ENCODE peak calls at places on chromosomes 12 and 14, in ten cellular contexts. L is sigmoid colon, A is tibial nerve, F is suprapubic skin, S is transverse colon, B is ovary, Y is upper lobe of left lung, O is HepG2, M is SK-N-SH, X is stomach. J is an unnamed sample.

GRCh38 chr14:61388976-61389576 is 67.7 kb downstream of the PRKCH start:
- DNase-seq in A (no peak), B (no peak), S (no peak), O (no peak), Y (no peak), F (no peak), L (no peak), M (no peak), X (no peak), J (peak)

GRCh38 chr12:12736759-12737676 is 19.9 kb downstream of the CDKN1B start:
- DNase-seq in L (no peak), Y (no peak), O (no peak), S (peak), B (no peak), A (no peak), F (no peak), X (no peak), M (peak), J (peak)

GRCh38 chr12:15575797-15576560 is 213.2 kb downstream of the EPS8 start:
- DNase-seq in F (no peak), A (no peak), M (no peak), S (no peak), L (no peak), O (no peak), Y (no peak), B (no peak), X (no peak), J (no peak)

GRCh38 chr14:105384605-105385321 is 13.6 kb upstream of the TEX22 start:
- DNase-seq in B (no peak), O (no peak), X (no peak), M (no peak), S (no peak), F (no peak), Y (peak), A (no peak), L (no peak), J (no peak)

GRCh38 chr12:11860026-11860425 is 210.6 kb downstream of the ETV6 start:
- DNase-seq in Y (no peak), M (no peak), O (no peak), A (no peak), L (no peak), S (no peak), F (no peak), X (no peak), B (no peak), J (no peak)

GRCh38 chr14:84390010-84390409 is 1139.9 kb upstream of the FLRT2 start:
- DNase-seq in F (no peak), M (no peak), L (no peak), O (no peak), X (no peak), B (no peak), S (no peak), Y (no peak), A (no peak), J (no peak)

GRCh38 chr12:94563261-94563660 is 87.1 kb downstream of the TMCC3 start:
- DNase-seq in X (no peak), F (no peak), Y (no peak), M (no peak), A (no peak), L (no peak), B (no peak), O (no peak), S (no peak), J (no peak)

GRCh38 chr14:94171208-94171607 is 2.9 kb upstream of the PPP4R4 start:
- DNase-seq in S (no peak), A (no peak), Y (no peak), O (no peak), L (no peak), M (peak), X (no peak), F (no peak), B (no peak), J (no peak)

GRCh38 chr12:90712671-90713070 is 242.3 kb downstream of the CCER1 start:
- DNase-seq in L (no peak), Y (no peak), M (no peak), F (no peak), X (no peak), S (no peak), O (no peak), A (no peak), B (no peak), J (peak)

GRCh38 chr14:104977008-104977680 is 1.0 kb downstream of the AHNAK2 start:
- DNase-seq in X (no peak), F (peak), M (no peak), Y (peak), L (peak), B (no peak), S (no peak), O (no peak), A (no peak), J (no peak)

GRCh38 chr14:74864193-74864592 is 11.8 kb downstream of the PROX2 start:
- DNase-seq in L (no peak), X (no peak), O (no peak), M (no peak), S (no peak), Y (no peak), F (no peak), B (no peak), A (no peak), J (no peak)

GRCh38 chr14:104882325-104882973 is 17.4 kb downstream of the CEP170B start:
- DNase-seq in S (peak), X (peak), Y (peak), O (no peak), L (no peak), M (peak), A (no peak), B (no peak), F (no peak), J (peak)

GRCh38 chr12:121167951-121168350 is 35.3 kb downstream of the P2RX7 start:
- DNase-seq in O (no peak), B (no peak), L (no peak), Y (no peak), F (no peak), A (no peak), X (no peak), M (no peak), S (no peak), J (no peak)

GRCh38 chr12:104436790-104437189 is 20.0 kb upstream of the CHST11 start:
- DNase-seq in O (no peak), M (no peak), L (no peak), S (no peak), B (no peak), Y (no peak), F (no peak), X (no peak), A (no peak), J (no peak)

GRCh38 chr14:80930095-80930494 is 11.4 kb downstream of the CEP128 start:
- DNase-seq in B (no peak), S (no peak), A (no peak), F (no peak), O (no peak), L (no peak), Y (no peak), M (no peak), X (no peak), J (no peak)

GRCh38 chr12:63163542-63163941 is 12.5 kb upstream of the AVPR1A start:
- DNase-seq in S (no peak), L (no peak), X (no peak), Y (no peak), F (no peak), A (no peak), B (no peak), O (no peak), M (no peak), J (no peak)

GRCh38 chr14:22622220-22622619 is 21.9 kb downstream of the OR6J1 start:
- DNase-seq in X (no peak), A (no peak), F (no peak), M (no peak), O (no peak), L (no peak), S (no peak), Y (no peak), B (no peak), J (no peak)

GRCh38 chr12:101781834-101782543 is 42.7 kb upstream of the SYCP3 start:
- DNase-seq in Y (no peak), F (no peak), X (no peak), A (no peak), L (no peak), O (no peak), S (no peak), M (no peak), B (no peak), J (no peak)

GRCh38 chr12:4701863-4702262 is 18.3 kb upstream of the GALNT8 start:
- DNase-seq in S (no peak), X (no peak), B (no peak), O (no peak), F (no peak), Y (no peak), M (no peak), A (no peak), L (no peak), J (no peak)

GRCh38 chr14:71155743-71156142 is 248.5 kb downstream of the PCNX1 start:
- DNase-seq in M (no peak), B (no peak), X (no peak), L (peak), Y (no peak), F (no peak), A (no peak), O (peak), S (no peak), J (no peak)

GRCh38 chr14:44361083-44361482 is 146.0 kb downstream of the FSCB start:
- DNase-seq in X (no peak), Y (no peak), M (no peak), B (no peak), F (no peak), A (no peak), S (no peak), L (no peak), O (no peak), J (no peak)

DNA sequence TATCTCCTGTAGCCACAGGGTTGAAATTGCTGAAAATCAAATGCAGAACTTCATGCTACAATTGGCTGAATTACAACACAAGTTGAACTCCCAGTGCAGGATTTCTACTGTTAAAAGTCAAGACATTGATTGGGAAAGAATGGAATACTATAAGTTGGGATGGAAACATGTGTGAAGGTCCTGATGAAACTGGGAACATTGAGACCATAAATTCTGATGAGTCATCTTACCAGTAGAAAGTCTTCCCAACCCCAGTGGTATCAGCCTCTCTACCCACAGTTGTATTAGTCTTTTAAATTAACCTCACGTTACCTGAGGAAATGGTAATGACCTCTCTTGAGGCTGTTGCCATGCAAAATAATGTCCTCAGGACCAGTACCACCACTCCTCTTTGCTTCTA is 27.4 kb upstream of the DYRK2 start:
- DNase-seq in X (no peak), Y (no peak), O (no peak), S (no peak), B (no peak), L (no peak), M (no peak), A (no peak), F (no peak), J (no peak)
- TF ChIP-seq EP300 in X (no peak), Y (no peak), O (no peak), S (no peak), B (no peak), L (no peak), M (no peak), A (no peak), F (no peak), J (no peak)

GRCh38 chr14:30058401-30058800 is 130.8 kb upstream of the PRKD1 start:
- DNase-seq in L (no peak), Y (no peak), B (no peak), F (no peak), S (no peak), A (no peak), O (no peak), M (no peak), X (no peak), J (no peak)
- TF ChIP-seq EP300 in L (no peak), Y (no peak), B (no peak), F (no peak), S (no peak), A (no peak), O (no peak), M (no peak), X (no peak), J (no peak)

GRCh38 chr12:40198601-40199000 is 26.2 kb upstream of the LRRK2 start:
- DNase-seq in A (no peak), Y (no peak), B (no peak), S (no peak), F (no peak), L (no peak), X (no peak), M (no peak), O (no peak), J (no peak)
- TF ChIP-seq EP300 in A (no peak), Y (no peak), B (no peak), S (no peak), F (no peak), L (no peak), X (no peak), M (no peak), O (no peak), J (no peak)

GRCh38 chr12:122839907-122840554 is 4.8 kb downstream of the HIP1R start:
- DNase-seq in S (no peak), B (no peak), O (no peak), M (no peak), A (no peak), L (no peak), Y (peak), F (no peak), X (no peak), J (no peak)

GRCh38 chr12:122841544-122842321 is 6.5 kb downstream of the HIP1R start:
- DNase-seq in B (no peak), F (no peak), S (no peak), M (peak), L (no peak), O (peak), Y (no peak), A (no peak), X (peak), J (no peak)

GRCh38 chr12:122838841-122839240 is 3.6 kb downstream of the HIP1R start:
- DNase-seq in Y (no peak), M (no peak), S (no peak), B (no peak), O (no peak), F (no peak), A (no peak), X (no peak), L (no peak), J (no peak)

GRCh38 chr12:122842505-122843405 is 7.5 kb downstream of the HIP1R start:
- DNase-seq in B (no peak), F (no peak), Y (peak), L (no peak), M (peak), A (no peak), S (no peak), X (no peak), O (no peak), J (no peak)

GRCh38 chr12:122840580-122841513 is 5.6 kb downstream of the HIP1R start:
- DNase-seq in M (peak), L (no peak), F (no peak), B (no peak), A (no peak), Y (no peak), S (no peak), O (no peak), X (no peak), J (no peak)
- TF ChIP-seq EP300 in M (no peak), L (no peak), F (no peak), B (no peak), A (no peak), Y (no peak), S (no peak), O (no peak), X (no peak), J (no peak)

GRCh38 chr12:113098428-113099028 is 37.0 kb downstream of the RASAL1 start:
- DNase-seq in O (peak), F (peak), L (peak), S (peak), Y (peak), B (peak), M (peak), A (peak), X (peak), J (peak)
- TF ChIP-seq EP300 in O (no peak), F (no peak), L (no peak), S (no peak), Y (no peak), B (no peak), M (no peak), A (no peak), X (no peak), J (no peak)

GRCh38 chr14:63747836-63748235 is 20.0 kb upstream of the SGPP1 start:
- DNase-seq in A (no peak), X (no peak), F (no peak), B (no peak), M (no peak), L (no peak), S (no peak), Y (no peak), O (no peak), J (no peak)
- TF ChIP-seq EP300 in A (no peak), X (no peak), F (no peak), B (no peak), M (no peak), L (no peak), S (no peak), Y (no peak), O (no peak), J (no peak)

GRCh38 chr14:68653754-68654153 is 139.1 kb downstream of the ZFP36L1 start:
- DNase-seq in S (no peak), Y (no peak), L (no peak), M (no peak), X (no peak), B (peak), F (no peak), A (no peak), O (no peak), J (no peak)
- TF ChIP-seq EP300 in S (no peak), Y (no peak), L (no peak), M (no peak), X (no peak), B (no peak), F (no peak), A (no peak), O (no peak), J (no peak)

GRCh38 chr12:75960086-75960910 is 71.3 kb downstream of the PHLDA1 start:
- DNase-seq in O (peak), B (no peak), A (no peak), X (peak), Y (no peak), S (peak), M (no peak), F (no peak), L (no peak), J (no peak)

GRCh38 chr12:75965661-75966060 is 65.9 kb downstream of the PHLDA1 start:
- DNase-seq in B (no peak), X (no peak), L (no peak), S (no peak), O (no peak), F (no peak), A (no peak), Y (no peak), M (no peak), J (no peak)

GRCh38 chr12:75960954-75961661 is 70.5 kb downstream of the PHLDA1 start:
- DNase-seq in A (no peak), O (no peak), S (no peak), X (no peak), M (no peak), L (no peak), B (no peak), F (no peak), Y (no peak), J (no peak)

GRCh38 chr12:75961878-75962277 is 69.7 kb downstream of the PHLDA1 start:
- DNase-seq in L (no peak), S (no peak), B (no peak), O (no peak), Y (no peak), A (no peak), X (no peak), F (no peak), M (no peak), J (no peak)

GRCh38 chr12:75964150-75964549 is 67.4 kb downstream of the PHLDA1 start:
- DNase-seq in A (no peak), B (no peak), L (no peak), F (no peak), S (peak), O (no peak), M (no peak), X (peak), Y (no peak), J (peak)
- TF ChIP-seq EP300 in A (no peak), B (no peak), L (no peak), F (no peak), S (no peak), O (no peak), M (no peak), X (no peak), Y (no peak), J (no peak)

GRCh38 chr14:58736606-58737005 is 98.8 kb downstream of the DACT1 start:
- DNase-seq in A (no peak), S (no peak), O (no peak), M (no peak), F (no peak), X (no peak), B (no peak), Y (no peak), L (no peak), J (no peak)
- TF ChIP-seq EP300 in A (no peak), S (no peak), O (no peak), M (no peak), F (no peak), X (no peak), B (no peak), Y (no peak), L (no peak), J (no peak)

J was measured in A549.